ENCODE peak calls at places on chromosomes 11 and 22, in nine cellular contexts. I is kidney epithelial cell; P is NCI-H1105; G is aorta; E is IMR-90; S is ELR; C is cardiac muscle cell; M is DMS153; Z is CD4-positive, alpha-beta T cell. N is an unnamed sample.

GRCh38 chr11:131624526-131624925 is 254.1 kb downstream of the NTM start:
- DNase-seq in I (peak), P (no peak), G (no peak), E (peak), S (peak), C (no peak), M (no peak), Z (no peak), N (no peak)

GRCh38 chr22:32827061-32827602 is 25.6 kb downstream of the TIMP3 start:
- DNase-seq in I (no peak), P (no peak), G (no peak), E (no peak), S (no peak), C (no peak), M (no peak), Z (no peak), N (no peak)

GRCh38 chr11:75811485-75811884 is 3.5 kb upstream of the UVRAG start:
- DNase-seq in I (no peak), P (no peak), G (no peak), E (no peak), S (no peak), C (no peak), M (no peak), Z (no peak), N (no peak)

GRCh38 chr22:23862103-23862502 is 4.4 kb downstream of the SLC2A11 start:
- DNase-seq in I (no peak), P (peak), G (no peak), E (peak), S (peak), C (peak), M (peak), Z (peak), N (peak)

GRCh38 chr22:49368976-49369725 is 458.5 kb downstream of the BRD1 start:
- DNase-seq in I (no peak), P (no peak), G (peak), E (no peak), S (no peak), C (no peak), M (peak), Z (no peak), N (peak)

GRCh38 chr11:3192511-3193372 is 25.9 kb downstream of the MRGPRG start:
- DNase-seq in I (no peak), P (no peak), G (no peak), E (no peak), S (no peak), C (no peak), M (no peak), Z (no peak), N (no peak)

GRCh38 chr11:86942212-86942611 is 13.0 kb downstream of the FZD4 start:
- DNase-seq in I (no peak), P (no peak), G (no peak), E (peak), S (no peak), C (no peak), M (no peak), Z (no peak), N (no peak)

GRCh38 chr11:120413480-120413879 is 77.3 kb downstream of the ARHGEF12 start:
- DNase-seq in I (no peak), P (no peak), G (no peak), E (peak), S (peak), C (no peak), M (no peak), Z (no peak), N (no peak)

GRCh38 chr11:60803273-60803936 is 18.3 kb downstream of the MS4A10 start:
- DNase-seq in I (no peak), P (no peak), G (no peak), E (no peak), S (no peak), C (no peak), M (no peak), Z (no peak), N (no peak)

GRCh38 chr22:44544523-44545433 is 46.7 kb upstream of the RTL6 start:
- DNase-seq in I (no peak), P (no peak), G (no peak), E (no peak), S (no peak), C (no peak), M (no peak), Z (no peak), N (peak)

GRCh38 chr11:36333468-36333867 is 37.4 kb downstream of the PRR5L start:
- DNase-seq in I (no peak), P (no peak), G (no peak), E (peak), S (peak), C (no peak), M (no peak), Z (no peak), N (no peak)

GRCh38 chr11:31809857-31810778 is 1.0 kb downstream of the PAX6 start:
- DNase-seq in I (no peak), P (peak), G (peak), E (peak), S (peak), C (peak), M (peak), Z (no peak), N (peak)

GRCh38 chr11:129333873-129334272 is 41.8 kb upstream of the BARX2 start:
- DNase-seq in I (no peak), P (no peak), G (no peak), E (no peak), S (peak), C (peak), M (no peak), Z (no peak), N (no peak)

GRCh38 chr11:69140635-69141034 is 15.1 kb upstream of the SMIM38 start:
- DNase-seq in I (no peak), P (no peak), G (no peak), E (no peak), S (no peak), C (no peak), M (no peak), Z (no peak), N (no peak)

GRCh38 chr22:23939017-23939357 is 22.0 kb downstream of the GSTT2B start:
- DNase-seq in I (no peak), P (no peak), G (no peak), E (no peak), S (no peak), C (no peak), M (no peak), Z (no peak), N (no peak)

GRCh38 chr11:2929511-2929879 is 275 bp upstream of the PHLDA2 start:
- DNase-seq in I (no peak), P (no peak), G (peak), E (peak), S (peak), C (no peak), M (no peak), Z (no peak), N (peak)

GRCh38 chr22:30270841-30271240 is 4.2 kb upstream of the OSM start:
- DNase-seq in I (no peak), P (no peak), G (no peak), E (peak), S (peak), C (no peak), M (no peak), Z (no peak), N (no peak)

GRCh38 chr11:73493838-73494598 is 103.9 kb downstream of the FAM168A start:
- DNase-seq in I (peak), P (no peak), G (no peak), E (peak), S (peak), C (peak), M (no peak), Z (no peak), N (peak)

GRCh38 chr11:15367695-15368094 is 253.0 kb downstream of the INSC start:
- DNase-seq in I (no peak), P (no peak), G (no peak), E (no peak), S (no peak), C (no peak), M (no peak), Z (no peak), N (no peak)

GRCh38 chr11:102666331-102666957 is 39.1 kb downstream of the MMP27 start:
- DNase-seq in I (peak), P (peak), G (no peak), E (peak), S (peak), C (peak), M (peak), Z (no peak), N (peak)

GRCh38 chr22:39808087-39808486 is 85.5 kb downstream of the ENTHD1 start:
- DNase-seq in I (no peak), P (no peak), G (no peak), E (peak), S (peak), C (no peak), M (no peak), Z (no peak), N (no peak)

GRCh38 chr11:103631841-103632240 is 404.6 kb upstream of the DDI1 start:
- DNase-seq in I (no peak), P (no peak), G (no peak), E (no peak), S (peak), C (no peak), M (no peak), Z (no peak), N (no peak)

GRCh38 chr22:30425616-30426394 is at the start of gene MTFP1:
- DNase-seq in I (no peak), P (no peak), G (peak), E (peak), S (peak), C (peak), M (peak), Z (peak), N (peak)

N was measured in hepatocyte.